ENCODE peak calls at places on chromosomes 13 and 19, in five cellular contexts. M is CD8-positive, alpha-beta memory T cell; A is endodermal cell; D is GM23248; T is ovary. R is an unnamed sample.

GRCh38 chr19:49338691-49339363 is 3.6 kb downstream of the CD37 start:
- DNase-seq in T (peak), D (peak), A (peak), M (no peak), R (peak)

GRCh38 chr13:76463314-76463713 is 422.9 kb downstream of the KCTD12 start:
- DNase-seq in D (no peak), A (no peak), M (no peak), T (no peak), R (no peak)

GRCh38 chr13:80881495-80882482 is 540.9 kb upstream of the SPRY2 start:
- DNase-seq in M (no peak), A (no peak), D (no peak), T (no peak), R (no peak)

GRCh38 chr19:3683866-3684816 is 16.1 kb downstream of the PIP5K1C start:
- DNase-seq in D (no peak), T (no peak), M (no peak), A (peak), R (no peak)

GRCh38 chr19:10074153-10074552 is 12.0 kb upstream of the SHFL start:
- DNase-seq in M (peak), T (no peak), A (no peak), D (peak), R (peak)

GRCh38 chr19:1826557-1827521 is 14.8 kb upstream of the ATP8B3 start:
- DNase-seq in D (no peak), A (peak), M (no peak), T (peak), R (no peak)

GRCh38 chr13:71831716-71832115 is 35.3 kb downstream of the DACH1 start:
- DNase-seq in T (no peak), M (no peak), D (no peak), A (peak), R (no peak)

GRCh38 chr13:46314587-46314986 is 72.5 kb downstream of the RUBCNL start:
- DNase-seq in T (no peak), M (no peak), A (no peak), D (no peak), R (no peak)

GRCh38 chr19:23916991-23917390 is 2.3 kb downstream of the ZNF726 start:
- DNase-seq in T (no peak), M (no peak), D (peak), A (no peak), R (peak)

GRCh38 chr19:56245062-56245740 is 27.3 kb upstream of the EDDM13 start:
- DNase-seq in D (peak), T (no peak), A (no peak), M (no peak), R (no peak)

GRCh38 chr13:20291037-20291436 is 58.9 kb upstream of the GJB6 start:
- DNase-seq in D (no peak), A (no peak), T (no peak), M (no peak), R (no peak)

GRCh38 chr19:1862424-1863307 is 713 bp downstream of the KLF16 start:
- DNase-seq in A (peak), T (peak), D (peak), M (peak), R (peak)

GRCh38 chr19:3655402-3656072 is 28.9 kb upstream of the CACTIN start:
- DNase-seq in T (no peak), D (peak), M (no peak), A (no peak), R (no peak)

GRCh38 chr13:33842207-33842606 is 24.3 kb downstream of the RFC3 start:
- DNase-seq in D (no peak), T (no peak), M (no peak), A (no peak), R (no peak)

GRCh38 chr13:96090240-96091101 is 564 bp downstream of the HS6ST3 start:
- DNase-seq in A (peak), T (no peak), M (no peak), D (peak), R (peak)

GRCh38 chr13:99626461-99627082 is 125.3 kb downstream of the TM9SF2 start:
- DNase-seq in M (no peak), T (peak), D (peak), A (no peak), R (peak)

GRCh38 chr19:4521170-4521887 is 3.0 kb upstream of the PLIN4 start:
- DNase-seq in T (no peak), M (no peak), D (no peak), A (no peak), R (no peak)

GRCh38 chr19:49441960-49442350 is 628 bp upstream of the SLC17A7 start:
- DNase-seq in M (no peak), T (no peak), A (no peak), D (no peak), R (no peak)

GRCh38 chr13:107767119-107767518 is 448.2 kb downstream of the LIG4 start:
- DNase-seq in M (no peak), D (peak), T (no peak), A (no peak), R (no peak)

GRCh38 chr19:29685326-29685725 is 20.1 kb downstream of the PLEKHF1 start:
- DNase-seq in M (no peak), T (no peak), A (no peak), D (peak), R (peak)

DNA sequence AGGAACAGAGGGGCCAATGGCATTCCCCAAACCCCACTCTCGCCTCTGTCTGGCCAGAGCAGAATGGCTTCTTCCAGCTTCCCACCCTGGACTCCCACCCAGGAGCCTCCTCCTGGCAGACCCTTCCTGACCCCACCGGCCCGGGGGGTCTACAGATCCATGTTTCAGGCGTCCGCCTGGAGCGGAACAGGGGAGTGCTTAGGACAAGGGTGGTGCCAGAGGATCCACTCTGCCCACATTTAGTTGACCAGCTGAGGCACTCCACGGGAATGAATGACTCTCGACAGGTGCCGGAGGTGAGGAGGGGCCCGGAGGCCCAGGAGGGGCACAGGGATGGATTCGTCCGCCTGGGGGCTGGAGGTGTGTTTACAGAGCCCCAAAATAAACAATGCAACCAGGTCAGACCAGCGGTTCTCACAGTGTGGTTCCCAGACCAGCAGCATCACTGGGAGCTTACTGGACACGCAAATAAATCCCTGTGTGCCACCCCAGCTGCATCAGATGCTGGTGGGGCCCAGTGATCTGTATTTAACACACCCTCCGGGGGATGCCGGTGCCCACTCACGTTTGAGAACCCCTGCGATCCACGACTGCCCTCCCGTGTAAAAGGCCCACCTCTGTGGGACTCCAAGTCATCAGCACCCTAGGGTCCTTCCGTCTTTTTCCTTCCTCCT is 15.1 kb upstream of the NCCRP1 start:
- DNase-seq in T (no peak), D (no peak), A (no peak), M (no peak), R (no peak)
- H3K4me3 ChIP-seq in T (no peak), D (no peak), A (no peak), M (no peak), R (no peak)

DNA sequence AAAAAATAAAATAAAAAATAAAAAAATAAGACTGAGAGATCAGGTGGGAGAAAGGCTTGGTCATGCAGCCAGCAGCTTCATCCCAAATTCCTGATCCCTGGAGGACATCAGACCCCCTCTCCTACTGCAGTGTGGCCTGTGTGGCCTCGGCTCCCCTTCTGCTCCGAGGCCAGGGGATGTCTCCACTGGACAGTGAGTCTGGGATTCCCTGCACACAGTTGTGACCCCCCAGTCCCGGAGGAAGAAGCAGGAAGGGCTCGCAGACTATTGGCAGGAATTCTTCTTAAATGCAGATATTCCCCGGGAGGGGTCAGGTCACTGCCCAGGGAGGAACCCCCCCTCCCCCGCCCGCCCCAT is 41.9 kb downstream of the ZNF627 start:
- DNase-seq in T (no peak), A (no peak), M (no peak), D (no peak), R (no peak)
- H3K4me3 ChIP-seq in T (peak), A (peak), M (no peak), D (peak), R (no peak)

GRCh38 chr19:7246601-7247000 is 47.6 kb downstream of the INSR start:
- DNase-seq in M (no peak), T (no peak), A (no peak), D (no peak), R (no peak)

GRCh38 chr19:7238091-7238490 is 56.1 kb downstream of the INSR start:
- DNase-seq in A (no peak), D (no peak), M (no peak), T (no peak), R (no peak)

GRCh38 chr19:7247160-7247559 is 47.1 kb downstream of the INSR start:
- DNase-seq in T (no peak), D (no peak), A (no peak), M (no peak), R (no peak)

DNA sequence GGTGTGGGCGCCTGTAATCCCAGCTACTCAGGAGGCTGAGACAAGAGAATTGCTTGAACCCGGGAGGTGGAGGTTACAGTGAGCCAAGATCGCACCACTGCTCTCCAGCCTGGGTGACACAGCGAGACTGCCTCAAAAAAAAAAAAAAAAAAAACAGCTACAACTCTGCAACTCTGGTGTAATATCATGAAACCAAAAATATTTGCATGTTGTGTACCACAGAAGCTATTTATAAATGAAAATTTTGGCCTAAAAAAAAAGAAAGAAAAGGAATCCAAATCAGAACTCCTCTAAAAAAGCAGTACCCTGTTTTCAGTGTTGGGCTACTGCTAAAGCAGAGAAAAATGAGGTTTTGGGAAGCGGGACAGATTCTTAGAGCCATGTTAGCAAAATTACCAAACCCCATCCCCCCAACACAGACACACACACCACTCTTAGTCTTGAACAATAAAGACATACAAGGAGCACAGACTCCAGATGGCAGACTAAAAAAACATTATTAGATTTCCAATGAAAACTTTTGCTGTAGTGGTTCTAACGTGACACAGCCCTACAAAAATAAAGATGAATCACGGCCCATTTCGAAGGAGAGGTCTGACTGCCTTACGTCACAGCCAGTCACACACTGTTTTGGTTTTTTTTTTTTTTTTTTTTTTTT is 51.5 kb downstream of the INSR start:
- DNase-seq in D (peak), A (no peak), T (peak), M (no peak), R (peak)
- H3K4me3 ChIP-seq in D (peak), A (no peak), T (no peak), M (no peak), R (peak)

DNA sequence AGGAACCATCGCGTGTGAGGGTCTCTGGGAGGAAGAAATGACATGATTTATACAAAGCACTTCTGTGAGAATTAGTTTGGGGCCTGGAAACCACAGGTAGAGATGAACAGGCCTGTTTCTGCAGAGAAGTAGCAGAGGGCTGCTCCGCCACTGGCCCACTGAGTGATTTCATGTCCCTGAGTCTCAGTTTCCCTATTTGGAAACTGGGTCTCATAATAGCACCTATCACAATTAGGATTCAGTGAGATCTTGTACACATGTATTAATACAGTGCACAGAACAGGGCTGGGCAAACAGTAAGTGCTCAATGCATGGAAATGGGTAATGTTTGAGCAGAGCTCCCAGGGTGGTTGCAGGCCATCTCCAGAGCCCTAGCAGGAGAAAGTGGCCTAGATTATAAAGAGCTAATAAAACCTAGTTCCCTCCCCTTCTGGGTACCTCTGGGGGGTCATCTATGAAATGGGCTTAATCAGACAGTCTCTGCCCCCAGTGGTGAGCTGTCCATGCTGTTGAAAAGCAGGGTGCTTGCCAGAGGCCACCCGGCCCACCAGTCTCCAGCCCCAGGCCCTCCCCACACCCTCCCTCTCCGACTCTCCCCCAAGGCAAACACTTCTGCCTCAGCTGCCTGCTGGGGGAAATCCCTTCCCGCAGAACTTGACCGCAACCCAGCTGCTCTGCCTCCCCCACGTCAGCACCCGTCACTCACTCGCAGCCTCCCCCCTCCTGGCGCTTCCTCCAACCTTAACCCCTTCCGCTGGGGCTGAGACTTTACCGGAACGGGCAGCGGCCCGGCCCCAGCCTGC is 4.5 kb downstream of the BCL3 start:
- DNase-seq in D (peak), A (peak), M (peak), T (peak), R (peak)
- H3K4me3 ChIP-seq in D (peak), A (peak), M (peak), T (peak), R (peak)

DNA sequence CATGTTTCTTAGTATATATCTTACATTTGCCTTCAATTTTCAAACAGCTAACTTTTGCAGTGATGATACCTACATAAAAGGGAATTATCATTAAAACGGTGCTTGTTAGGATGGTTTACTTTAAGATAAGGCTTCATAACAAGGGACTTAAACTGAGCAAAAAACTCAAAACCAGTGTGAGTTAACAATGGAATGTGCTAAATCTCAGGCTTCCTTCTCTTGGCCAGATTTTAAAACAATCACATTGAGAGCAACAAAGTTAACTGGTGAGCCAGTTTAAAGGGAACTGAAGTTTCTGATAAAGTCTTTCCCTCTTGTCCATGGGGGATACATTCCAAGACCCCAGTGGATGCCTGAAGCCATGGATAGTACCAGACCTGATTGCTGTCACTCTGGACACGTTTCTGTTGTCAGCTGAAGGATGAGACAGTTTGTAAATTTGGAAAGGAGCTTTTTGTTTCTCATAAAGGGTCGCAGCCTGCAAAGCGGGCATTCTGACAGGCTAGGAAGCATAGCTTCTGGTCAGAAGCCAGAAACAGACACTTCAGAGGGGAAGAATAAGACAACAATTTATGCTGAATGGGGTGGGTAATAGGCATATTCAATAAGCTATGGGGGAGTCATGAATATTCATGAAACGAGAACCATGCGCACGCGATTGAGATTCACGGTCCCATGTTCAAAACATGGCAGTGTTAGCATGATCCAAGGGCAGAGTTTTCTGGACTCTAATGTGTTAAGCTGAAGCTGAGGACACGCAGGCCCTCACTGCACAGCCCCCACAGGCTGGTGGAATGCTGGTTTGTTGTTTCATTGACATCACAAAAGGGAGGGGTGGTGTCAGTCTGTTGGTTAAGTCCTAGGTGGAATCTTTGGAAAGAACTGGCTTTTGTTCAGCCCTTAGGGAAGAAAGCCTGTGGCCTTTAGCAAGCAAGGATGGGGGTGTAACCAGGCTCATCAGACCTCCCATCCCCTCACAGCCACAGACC is 150.6 kb upstream of the RNF113B start:
- DNase-seq in T (no peak), M (no peak), D (peak), A (peak), R (peak)
- H3K4me3 ChIP-seq in T (no peak), M (no peak), D (no peak), A (peak), R (no peak)

GRCh38 chr13:50082426-50083283 is 67.4 kb downstream of the KCNRG start:
- DNase-seq in M (peak), A (peak), D (peak), T (peak), R (peak)

GRCh38 chr13:50081106-50081898 is 66.1 kb downstream of the KCNRG start:
- DNase-seq in A (peak), M (peak), D (peak), T (peak), R (peak)

GRCh38 chr13:50080856-50081105 is 65.5 kb downstream of the KCNRG start:
- DNase-seq in D (peak), T (no peak), A (no peak), M (no peak), R (peak)

GRCh38 chr13:50081899-50082425 is 66.7 kb downstream of the KCNRG start:
- DNase-seq in T (peak), M (peak), A (peak), D (peak), R (peak)

GRCh38 chr13:50085063-50085462 is 69.8 kb downstream of the KCNRG start:
- DNase-seq in D (peak), M (no peak), A (no peak), T (no peak), R (peak)
- H3K4me3 ChIP-seq in D (peak), M (peak), A (no peak), T (no peak), R (peak)

DNA sequence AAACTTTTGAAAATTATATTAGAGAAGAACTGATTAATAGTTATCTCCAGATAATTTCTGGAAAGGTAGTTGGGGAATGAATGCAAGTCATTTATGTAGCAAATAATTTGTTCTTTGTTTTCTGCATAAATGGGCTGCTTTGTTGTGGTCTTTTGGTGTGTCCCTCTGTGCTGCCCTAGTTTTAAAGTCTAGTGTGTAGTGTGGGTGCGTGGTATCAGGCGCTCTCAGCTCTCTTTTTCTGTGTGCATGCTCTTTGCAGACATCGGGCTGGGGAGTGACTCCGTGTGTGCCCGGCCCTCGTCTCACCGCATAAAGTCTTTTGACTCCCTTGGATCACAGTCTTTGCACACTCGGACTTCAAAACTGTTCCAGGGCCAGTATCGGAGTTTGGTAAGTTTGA is 94.5 kb downstream of the ARHGEF7 start:
- DNase-seq in D (no peak), T (no peak), A (no peak), M (no peak), R (no peak)
- H3K4me3 ChIP-seq in D (no peak), T (no peak), A (no peak), M (no peak), R (peak)

DNA sequence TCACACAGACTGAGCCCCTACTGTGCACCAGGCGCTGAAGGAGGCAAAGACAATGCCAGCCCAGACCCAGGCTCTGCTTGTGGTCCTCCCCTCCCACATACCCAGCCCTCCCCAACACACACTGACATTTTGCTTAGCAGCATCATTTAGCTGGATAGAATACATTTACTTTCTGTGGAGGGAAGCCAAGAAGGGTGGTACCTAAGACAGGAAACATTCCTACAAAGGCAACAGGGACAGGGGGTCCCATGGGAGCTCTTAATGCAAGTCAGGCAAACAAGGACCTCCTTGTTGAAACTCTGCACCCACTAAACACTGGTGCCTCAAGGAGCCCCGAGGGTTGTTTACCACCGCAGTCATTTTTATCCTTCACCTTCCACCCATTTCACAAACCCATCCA is 77.0 kb upstream of the ZNF507 start:
- DNase-seq in A (no peak), M (no peak), D (no peak), T (no peak), R (no peak)
- H3K4me3 ChIP-seq in A (no peak), M (no peak), D (no peak), T (no peak), R (no peak)

R was measured in adipocyte.